ENCODE peak calls at places on chromosomes 1 and 21, in five cellular contexts. Q is epithelial cell of esophagus, D is PC-3, N is GM13977, T is AG09319. G is an unnamed sample.

GRCh38 chr1:117620440-117620839 is 14.6 kb downstream of the TENT5C start:
- DNase-seq in T (no peak), Q (no peak), N (no peak), D (no peak), G (no peak)

GRCh38 chr1:29893036-29893723 is 656.9 kb downstream of the PTPRU start:
- DNase-seq in T (no peak), N (no peak), Q (no peak), D (no peak), G (no peak)

GRCh38 chr1:21149430-21149861 is 27.3 kb downstream of the EIF4G3 start:
- DNase-seq in Q (peak; percentile 79), D (peak; percentile 74), N (no peak), T (no peak), G (no peak)

GRCh38 chr1:26785611-26786436 is 1.9 kb upstream of the PIGV start:
- DNase-seq in D (no peak), N (no peak), Q (no peak), T (no peak), G (peak; percentile 23)

GRCh38 chr1:184299076-184299790 is 87.6 kb upstream of the C1orf21 start:
- DNase-seq in T (peak; percentile 39), N (no peak), D (peak; percentile 61), Q (peak; percentile 68), G (no peak)

GRCh38 chr1:14182801-14183200 is 415.7 kb upstream of the KAZN start:
- DNase-seq in N (no peak), D (no peak), Q (no peak), T (no peak), G (no peak)

GRCh38 chr1:36306210-36306901 is at the start of gene SH3D21:
- DNase-seq in Q (peak; percentile 79), N (peak; percentile 57), D (peak; percentile 49), T (no peak), G (peak; percentile 69)

GRCh38 chr1:164604541-164604940 is 45.6 kb downstream of the PBX1 start:
- DNase-seq in D (peak; percentile 58), T (no peak), Q (no peak), N (no peak), G (no peak)

GRCh38 chr1:236035681-236036101 is 29.2 kb downstream of the NID1 start:
- DNase-seq in N (no peak), D (no peak), Q (no peak), T (no peak), G (no peak)

GRCh38 chr1:58426918-58427317 is 119.6 kb downstream of the OMA1 start:
- DNase-seq in N (no peak), T (no peak), D (no peak), Q (no peak), G (no peak)

GRCh38 chr1:119613769-119614358 is 34.2 kb downstream of the ZNF697 start:
- DNase-seq in T (peak; percentile 68), D (peak; percentile 90), N (peak; percentile 65), Q (peak; percentile 89), G (peak; percentile 82)

GRCh38 chr1:110196917-110197782 is 13.0 kb upstream of the KCNC4 start:
- DNase-seq in D (peak; percentile 69), Q (peak; percentile 75), T (no peak), N (peak; percentile 90), G (peak; percentile 61)

GRCh38 chr1:107394301-107394700 is 253.5 kb downstream of the NTNG1 start:
- DNase-seq in N (no peak), Q (no peak), T (no peak), D (no peak), G (no peak)

GRCh38 chr21:41010981-41011380 is 157.0 kb upstream of the BACE2 start:
- DNase-seq in D (no peak), T (no peak), Q (no peak), N (no peak), G (no peak)

GRCh38 chr21:43792406-43792805 is 3.0 kb downstream of the RRP1 start:
- DNase-seq in D (no peak), N (no peak), Q (no peak), T (no peak), G (no peak)

GRCh38 chr1:87462894-87463293 is 134.2 kb downstream of the LMO4 start:
- DNase-seq in D (no peak), Q (no peak), N (peak; percentile 22), T (no peak), G (no peak)

GRCh38 chr1:39462074-39462473 is 29.4 kb upstream of the BMP8A start:
- DNase-seq in N (no peak), Q (no peak), T (no peak), D (peak; percentile 9), G (no peak)

GRCh38 chr1:17718136-17718535 is 37.0 kb upstream of the ACTL8 start:
- DNase-seq in D (no peak), Q (no peak), N (no peak), T (no peak), G (no peak)

GRCh38 chr1:86581250-86581649 is 34.4 kb downstream of the CLCA4 start:
- DNase-seq in Q (no peak), T (no peak), N (no peak), D (peak; percentile 22), G (no peak)

GRCh38 chr1:201557572-201557958 is 18.6 kb downstream of the NAV1 start:
- DNase-seq in D (no peak), Q (no peak), N (no peak), T (no peak), G (no peak)

GRCh38 chr21:15309721-15310120 is 244.9 kb upstream of the NRIP1 start:
- DNase-seq in N (no peak), D (no peak), T (no peak), Q (no peak), G (no peak)

GRCh38 chr1:11285883-11286734 is 13.1 kb downstream of the UBIAD1 start:
- DNase-seq in N (no peak), D (peak; percentile 30), Q (peak; percentile 41), T (no peak), G (no peak)
- TF ChIP-seq CTCF in N (peak; percentile 14), D (peak; percentile 56), Q (peak; percentile 37), T (peak; percentile 22), G (no peak)

GRCh38 chr1:84146375-84147032 is 2.4 kb downstream of the PRKACB start:
- DNase-seq in Q (peak; percentile 67), N (no peak), T (no peak), D (peak; percentile 80), G (no peak)

GRCh38 chr1:84148758-84149157 is 4.7 kb downstream of the PRKACB start:
- DNase-seq in T (no peak), Q (no peak), N (no peak), D (no peak), G (no peak)

GRCh38 chr1:84145051-84145450 is 980 bp downstream of the PRKACB start:
- DNase-seq in T (no peak), N (no peak), Q (peak; percentile 57), D (peak; percentile 49), G (peak; percentile 39)

GRCh38 chr1:84141177-84142003 is 2.7 kb upstream of the PRKACB start:
- DNase-seq in N (no peak), Q (peak; percentile 25), T (no peak), D (peak; percentile 60), G (no peak)

GRCh38 chr1:84143796-84144565 is at the start of gene PRKACB:
- DNase-seq in N (no peak), T (no peak), Q (peak; percentile 55), D (peak; percentile 63), G (no peak)
- TF ChIP-seq CTCF in N (no peak), T (no peak), Q (no peak), D (no peak), G (no peak)

DNA sequence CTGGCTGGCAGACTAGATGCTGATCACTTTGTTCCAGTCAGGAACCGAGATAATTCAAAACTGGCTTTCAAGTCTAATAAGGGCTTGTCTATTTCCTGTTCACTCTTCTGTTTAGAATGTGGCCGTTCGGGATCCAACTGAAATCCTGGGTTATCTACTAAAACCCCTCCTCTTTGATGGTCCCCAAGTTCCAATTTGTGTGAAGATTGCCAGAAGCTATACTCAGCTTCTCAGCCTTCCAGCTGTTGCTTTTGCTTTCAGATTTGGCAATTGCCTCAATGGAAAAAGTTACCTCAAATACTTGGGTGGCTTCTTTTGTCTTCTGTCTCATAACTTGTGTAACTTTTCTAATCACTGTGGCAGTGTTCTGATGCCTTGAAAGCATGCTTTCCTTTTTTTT is 43.7 kb downstream of the BTBD8 start:
- DNase-seq in T (no peak), D (no peak), N (no peak), Q (no peak), G (peak; percentile 8)
- TF ChIP-seq CTCF in T (no peak), D (no peak), N (no peak), Q (no peak), G (no peak)

DNA sequence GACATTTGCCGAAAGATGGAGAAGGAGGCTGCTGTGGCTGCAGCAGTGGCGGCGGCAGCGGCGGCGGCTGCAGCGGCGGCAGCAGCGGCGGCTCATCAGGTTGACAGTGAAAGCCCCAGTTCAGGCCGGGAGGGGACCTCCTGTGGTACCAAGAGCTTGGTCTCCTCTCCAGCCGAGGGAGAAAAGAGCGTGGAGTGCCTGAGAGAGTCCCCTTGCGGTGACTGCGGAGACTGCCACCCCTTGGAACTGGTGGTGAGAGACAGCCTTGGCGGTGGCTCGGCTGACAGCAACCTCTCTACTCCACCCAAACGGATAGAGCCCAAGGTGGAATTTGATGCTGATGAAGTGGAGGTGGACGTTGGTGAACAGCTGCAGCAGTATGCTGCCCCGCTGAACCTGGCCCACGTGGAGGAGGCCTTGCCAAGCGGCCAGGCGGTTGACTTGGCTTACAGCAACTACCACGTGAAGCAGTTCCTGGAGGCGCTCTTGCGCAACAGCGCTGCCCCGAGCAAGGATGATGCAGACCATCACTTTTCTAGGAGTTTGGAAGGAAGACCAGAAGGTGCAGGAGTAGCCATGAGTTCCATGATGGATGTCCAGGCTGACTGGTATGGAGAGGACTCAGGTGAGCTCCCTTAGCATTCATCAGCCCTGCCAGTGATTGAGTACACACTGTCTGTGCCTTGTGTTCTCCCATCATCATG is 6.3 kb downstream of the ZBTB8B start:
- DNase-seq in T (no peak), N (peak; percentile 66), D (no peak), Q (no peak), G (peak; percentile 36)
- TF ChIP-seq CTCF in T (no peak), N (peak; percentile 26), D (no peak), Q (no peak), G (no peak)

GRCh38 chr1:203743101-203743501 is 21.9 kb upstream of the LAX1 start:
- DNase-seq in Q (peak; percentile 15), D (no peak), N (no peak), T (no peak), G (no peak)
- TF ChIP-seq CTCF in Q (no peak), D (no peak), N (no peak), T (no peak), G (no peak)

GRCh38 chr1:41780322-41780721 is 138.4 kb downstream of the HIVEP3 start:
- DNase-seq in Q (no peak), N (no peak), D (no peak), T (no peak), G (no peak)

GRCh38 chr1:41775961-41776585 is 142.6 kb downstream of the HIVEP3 start:
- DNase-seq in Q (no peak), T (no peak), N (no peak), D (no peak), G (no peak)

GRCh38 chr1:41776896-41777431 is 141.8 kb downstream of the HIVEP3 start:
- DNase-seq in T (no peak), N (no peak), Q (no peak), D (no peak), G (no peak)

GRCh38 chr1:41780916-41781315 is 137.8 kb downstream of the HIVEP3 start:
- DNase-seq in Q (no peak), T (no peak), D (no peak), N (no peak), G (no peak)

DNA sequence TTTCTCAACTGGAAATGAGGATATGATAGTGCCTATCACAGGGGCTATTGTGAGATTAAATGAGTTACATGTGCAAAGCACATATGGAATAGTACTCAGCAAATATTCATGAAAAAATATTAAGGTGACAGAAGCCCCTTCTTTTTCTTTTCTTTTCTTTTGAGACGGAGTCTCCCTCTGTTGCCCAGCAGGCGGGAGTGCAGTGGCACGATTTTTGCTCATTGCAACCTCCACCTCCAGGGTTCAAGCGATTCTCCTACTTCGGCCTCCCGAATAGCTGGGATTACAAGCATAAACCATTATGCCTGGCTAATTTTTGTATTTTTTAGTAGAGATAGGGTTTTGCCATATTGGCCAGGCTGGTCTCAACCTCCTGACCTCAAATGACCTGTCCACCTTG is 139.4 kb downstream of the HIVEP3 start:
- DNase-seq in D (no peak), T (no peak), Q (no peak), N (no peak), G (no peak)
- TF ChIP-seq CTCF in D (no peak), T (peak; percentile 2), Q (no peak), N (peak; percentile 16), G (no peak)

G was measured in activated CD8-positive, alpha-beta T cell treated with anti-CD3 and anti-CD28 coated beads for 36 hours.